ENCODE peak calls at places on chromosome 6, in eight cellular contexts. L, Z, M, A, W, R, F and P are unnamed samples.

GRCh38 chr6:20605061-20605460 is 70.8 kb downstream of the CDKAL1 start:
- DNase-seq in W (no peak), R (no peak), L (no peak), A (no peak), F (no peak), Z (no peak), M (no peak), P (no peak)

GRCh38 chr6:132768051-132768517 is 10.4 kb upstream of the VNN2 start:
- DNase-seq in F (no peak), Z (no peak), R (no peak), L (peak), W (no peak), A (no peak), M (peak), P (peak)

GRCh38 chr6:100267721-100268123 is 197.0 kb downstream of the SIM1 start:
- DNase-seq in A (no peak), R (no peak), L (peak), Z (no peak), M (no peak), W (no peak), F (no peak), P (no peak)

GRCh38 chr6:68339488-68339887 is 295.6 kb upstream of the ADGRB3 start:
- DNase-seq in M (no peak), L (no peak), R (peak), W (no peak), Z (no peak), F (no peak), A (no peak), P (no peak)

GRCh38 chr6:160966493-160967229 is 24.9 kb upstream of the MAP3K4 start:
- DNase-seq in Z (no peak), M (no peak), L (no peak), W (no peak), A (no peak), F (no peak), R (no peak), P (no peak)

GRCh38 chr6:105606871-105607421 is 204.1 kb upstream of the PREP start:
- DNase-seq in Z (no peak), W (no peak), M (no peak), A (no peak), L (no peak), R (no peak), F (no peak), P (peak)

GRCh38 chr6:163751032-163751525 is 336.6 kb downstream of the QKI start:
- DNase-seq in A (no peak), F (no peak), Z (no peak), W (no peak), L (no peak), M (no peak), R (no peak), P (no peak)

GRCh38 chr6:108959972-108960582 is 111.9 kb downstream of the ARMC2 start:
- DNase-seq in Z (no peak), W (no peak), F (no peak), M (no peak), R (no peak), A (no peak), L (no peak), P (no peak)

GRCh38 chr6:142152731-142153130 is 5.7 kb downstream of the VTA1 start:
- DNase-seq in F (peak), A (no peak), L (peak), M (no peak), Z (no peak), W (peak), R (peak), P (no peak)

GRCh38 chr6:1328129-1328528 is 16.2 kb downstream of the FOXQ1 start:
- DNase-seq in R (no peak), W (no peak), A (no peak), Z (no peak), M (no peak), L (no peak), F (no peak), P (no peak)

GRCh38 chr6:139131736-139132285 is 3.1 kb upstream of the HECA start:
- DNase-seq in W (no peak), A (no peak), F (no peak), M (no peak), R (no peak), L (no peak), Z (no peak), P (no peak)

GRCh38 chr6:47485491-47486135 is 8.0 kb downstream of the CD2AP start:
- DNase-seq in M (no peak), R (no peak), Z (no peak), W (no peak), A (no peak), F (no peak), L (no peak), P (no peak)

GRCh38 chr6:75436869-75437268 is 56.7 kb downstream of the FILIP1 start:
- DNase-seq in A (no peak), Z (no peak), M (no peak), R (no peak), L (no peak), W (no peak), F (no peak), P (no peak)

GRCh38 chr6:137259349-137259748 is 40.2 kb upstream of the IFNGR1 start:
- DNase-seq in A (no peak), F (no peak), W (no peak), Z (no peak), L (no peak), R (no peak), M (no peak), P (no peak)

GRCh38 chr6:89048985-89049384 is 31.6 kb upstream of the PNRC1 start:
- DNase-seq in Z (no peak), W (peak), M (no peak), L (peak), A (no peak), F (no peak), R (peak), P (no peak)

GRCh38 chr6:112800916-112801315 is 453.8 kb downstream of the RFPL4B start:
- DNase-seq in Z (no peak), F (no peak), R (no peak), L (no peak), A (no peak), M (no peak), W (no peak), P (no peak)

GRCh38 chr6:43308101-43308989 is at the start of gene CRIP3:
- DNase-seq in F (no peak), W (peak), M (peak), Z (no peak), R (peak), L (peak), A (no peak), P (no peak)

GRCh38 chr6:43770417-43771209 is 602 bp downstream of the VEGFA start:
- DNase-seq in A (no peak), R (peak), Z (no peak), F (peak), M (peak), W (no peak), L (peak), P (peak)

GRCh38 chr6:82955841-82956240 is 109.8 kb downstream of the UBE3D start:
- DNase-seq in L (peak), W (peak), F (no peak), Z (no peak), M (no peak), A (no peak), R (no peak), P (no peak)

GRCh38 chr6:150198532-150198931 is 55.7 kb downstream of the PPP1R14C start:
- DNase-seq in A (no peak), F (no peak), M (no peak), R (no peak), L (no peak), W (no peak), Z (no peak), P (no peak)

GRCh38 chr6:156109713-156110112 is 654.1 kb upstream of the NOX3 start:
- DNase-seq in W (no peak), Z (no peak), L (peak), F (no peak), A (no peak), R (peak), M (no peak), P (no peak)

GRCh38 chr6:47094351-47094925 is 52.3 kb upstream of the ADGRF1 start:
- DNase-seq in A (no peak), M (no peak), W (no peak), Z (no peak), L (no peak), R (no peak), F (no peak), P (peak)

GRCh38 chr6:129635396-129636164 is 74.4 kb downstream of the ARHGAP18 start:
- DNase-seq in Z (no peak), L (peak), W (no peak), M (no peak), R (no peak), A (no peak), F (peak), P (no peak)

GRCh38 chr6:2063547-2063946 is 181.9 kb downstream of the GMDS start:
- DNase-seq in M (no peak), R (no peak), Z (peak), W (no peak), L (no peak), F (no peak), A (no peak), P (no peak)

GRCh38 chr6:64230530-64230929 is 594.9 kb downstream of the PHF3 start:
- DNase-seq in F (no peak), Z (no peak), W (no peak), L (no peak), A (no peak), R (no peak), M (no peak), P (no peak)

GRCh38 chr6:29995346-29995777 is 53.0 kb downstream of the HLA-A start:
- DNase-seq in Z (no peak), M (no peak), F (no peak), L (peak), R (no peak), A (no peak), W (no peak), P (no peak)

GRCh38 chr6:144007779-144008500 is at the start of gene PLAGL1:
- DNase-seq in M (peak), R (peak), Z (no peak), F (peak), A (no peak), W (peak), L (peak), P (no peak)

GRCh38 chr6:106973018-106973840 is 1.3 kb downstream of the CD24 start:
- DNase-seq in R (peak), F (no peak), Z (no peak), A (no peak), W (no peak), L (peak), M (peak), P (peak)